ENCODE peak calls at places on chromosomes 11 and 22, in four cellular contexts. S, W, Q and H are unnamed samples.

GRCh38 chr11:31725176-31725575 is 85.9 kb downstream of the PAX6 start:
- DNase-seq in S (no peak), W (no peak), Q (no peak), H (no peak)

GRCh38 chr11:79205786-79206185 is 235.0 kb downstream of the TENM4 start:
- DNase-seq in S (no peak), W (no peak), Q (no peak), H (no peak)

GRCh38 chr22:24937114-24937513 is 9.4 kb downstream of the LHFPL7 start:
- DNase-seq in S (peak), W (no peak), Q (no peak), H (peak)

GRCh38 chr22:48112687-48113521 is 1350.5 kb downstream of the TBC1D22A start:
- DNase-seq in S (peak), W (no peak), Q (no peak), H (no peak)

GRCh38 chr11:73265853-73266643 is 6.1 kb upstream of the P2RY6 start:
- DNase-seq in S (no peak), W (no peak), Q (no peak), H (no peak)

GRCh38 chr22:29270475-29271271 is 2.6 kb downstream of the EWSR1 start:
- DNase-seq in S (no peak), W (no peak), Q (no peak), H (peak)

GRCh38 chr11:36149538-36150242 is 139.5 kb downstream of the COMMD9 start:
- DNase-seq in S (peak), W (no peak), Q (peak), H (peak)

GRCh38 chr11:99419991-99420390 is 399.2 kb downstream of the CNTN5 start:
- DNase-seq in S (no peak), W (no peak), Q (no peak), H (no peak)

GRCh38 chr22:22061085-22062077 is 78.8 kb upstream of the TOP3B start:
- DNase-seq in S (no peak), W (no peak), Q (no peak), H (peak)

GRCh38 chr11:102990145-102990544 is 34.6 kb upstream of the MMP13 start:
- DNase-seq in S (no peak), W (no peak), Q (no peak), H (no peak)

GRCh38 chr22:46640293-46640692 is 20.1 kb downstream of the GRAMD4 start:
- DNase-seq in S (no peak), W (no peak), Q (no peak), H (no peak)

GRCh38 chr11:55106391-55106790 is 155.6 kb upstream of the TRIM48 start:
- DNase-seq in S (no peak), W (no peak), Q (no peak), H (no peak)

GRCh38 chr22:36753120-36753802 is 22.7 kb downstream of the IFT27 start:
- DNase-seq in S (no peak), W (no peak), Q (no peak), H (no peak)

GRCh38 chr11:134581966-134582787 is 170.1 kb upstream of the B3GAT1 start:
- DNase-seq in S (no peak), W (no peak), Q (no peak), H (no peak)

GRCh38 chr11:65262381-65262680 is 569 bp downstream of the POLA2 start:
- DNase-seq in S (no peak), W (peak), Q (peak), H (no peak)

GRCh38 chr11:27085605-27086004 is 45.0 kb downstream of the BBOX1 start:
- DNase-seq in S (no peak), W (no peak), Q (no peak), H (no peak)

GRCh38 chr11:63763506-63764200 is 4.9 kb downstream of the ZFTA start:
- DNase-seq in S (no peak), W (no peak), Q (no peak), H (peak)

GRCh38 chr11:3109921-3110706 is 52.9 kb upstream of the CARS1 start:
- DNase-seq in S (peak), W (peak), Q (peak), H (peak)

GRCh38 chr11:32297629-32298028 is 137.7 kb downstream of the WT1 start:
- DNase-seq in S (no peak), W (no peak), Q (no peak), H (no peak)

GRCh38 chr11:121248496-121248895 is 44.1 kb upstream of the SC5D start:
- DNase-seq in S (no peak), W (no peak), Q (no peak), H (no peak)

GRCh38 chr11:44633641-44634040 is 68.2 kb downstream of the CD82 start:
- DNase-seq in S (no peak), W (no peak), Q (no peak), H (peak)

GRCh38 chr11:78432058-78432515 is 14.5 kb upstream of the GAB2 start:
- DNase-seq in S (no peak), W (no peak), Q (no peak), H (no peak)

GRCh38 chr11:108009497-108010360 is 1.0 kb downstream of the CUL5 start:
- DNase-seq in S (no peak), W (no peak), Q (peak), H (peak)

GRCh38 chr11:120057595-120058581 is 80.0 kb downstream of the TRIM29 start:
- DNase-seq in S (no peak), W (no peak), Q (no peak), H (peak)

GRCh38 chr11:62804310-62805043 is 763 bp downstream of the NXF1 start:
- DNase-seq in S (no peak), W (no peak), Q (peak), H (peak)

GRCh38 chr11:72430743-72431570 is 3.4 kb downstream of the CLPB start:
- DNase-seq in S (peak), W (peak), Q (peak), H (peak)

GRCh38 chr22:42947211-42947990 is 67.5 kb downstream of the PACSIN2 start:
- DNase-seq in S (no peak), W (no peak), Q (no peak), H (no peak)

GRCh38 chr22:45574069-45574703 is 71.5 kb downstream of the FBLN1 start:
- DNase-seq in S (no peak), W (no peak), Q (no peak), H (peak)

GRCh38 chr11:130413383-130414106 is 14.9 kb downstream of the ADAMTS8 start:
- DNase-seq in S (no peak), W (no peak), Q (no peak), H (peak)